ENCODE peak calls at places on chromosome 17, in nine cellular contexts. One of them, this sample, is unnamed.

GRCh38 chr17:4241535-4241934 is 22.2 kb downstream of the ANKFY1 start:
- DNase-seq in T-helper 17 cell: no peak
- DNase-seq in GF-D8: no peak
- DNase-seq in RWPE1: no peak
- DNase-seq in AG08395: no peak
- DNase-seq in T-helper 2 cell: no peak
- DNase-seq in DMS153: no peak
- DNase-seq in hippocampal formation: no peak
- DNase-seq in HCT116: no peak
- DNase-seq in this sample: no peak

GRCh38 chr17:45410144-45411091 is 22.3 kb downstream of the ARHGAP27 start:
- DNase-seq in HCT116: no peak
- DNase-seq in hippocampal formation: peak; percentile 19
- DNase-seq in T-helper 17 cell: peak; percentile 27
- DNase-seq in DMS153: no peak
- DNase-seq in RWPE1: no peak
- DNase-seq in AG08395: no peak
- DNase-seq in GF-D8: peak; percentile 51
- DNase-seq in T-helper 2 cell: peak; percentile 47
- DNase-seq in this sample: no peak

GRCh38 chr17:5097101-5097834 is 14.4 kb downstream of the ZNF232 start:
- DNase-seq in T-helper 2 cell: peak; percentile 11
- DNase-seq in hippocampal formation: peak; percentile 11
- DNase-seq in AG08395: no peak
- DNase-seq in HCT116: no peak
- DNase-seq in RWPE1: no peak
- DNase-seq in DMS153: no peak
- DNase-seq in GF-D8: no peak
- DNase-seq in T-helper 17 cell: no peak
- DNase-seq in this sample: no peak

GRCh38 chr17:50209472-50210248 is 8.2 kb upstream of the COL1A1 start:
- DNase-seq in T-helper 17 cell: no peak
- DNase-seq in AG08395: peak; percentile 95
- DNase-seq in T-helper 2 cell: no peak
- DNase-seq in GF-D8: no peak
- DNase-seq in HCT116: no peak
- DNase-seq in DMS153: no peak
- DNase-seq in RWPE1: no peak
- DNase-seq in hippocampal formation: no peak
- DNase-seq in this sample: peak; percentile 69

GRCh38 chr17:65554568-65555223 is 6.8 kb downstream of the AXIN2 start:
- DNase-seq in AG08395: peak; percentile 41
- DNase-seq in DMS153: peak; percentile 69
- DNase-seq in T-helper 2 cell: no peak
- DNase-seq in hippocampal formation: no peak
- DNase-seq in HCT116: no peak
- DNase-seq in GF-D8: no peak
- DNase-seq in T-helper 17 cell: no peak
- DNase-seq in RWPE1: no peak
- DNase-seq in this sample: no peak

GRCh38 chr17:31068291-31068690 is 26.5 kb upstream of the NF1 start:
- DNase-seq in DMS153: peak; percentile 3
- DNase-seq in hippocampal formation: peak; percentile 35
- DNase-seq in T-helper 17 cell: peak; percentile 21
- DNase-seq in RWPE1: no peak
- DNase-seq in AG08395: no peak
- DNase-seq in GF-D8: no peak
- DNase-seq in HCT116: peak; percentile 40
- DNase-seq in T-helper 2 cell: no peak
- DNase-seq in this sample: peak; percentile 64

GRCh38 chr17:869567-870530 is 87.7 kb downstream of the MRM3 start:
- DNase-seq in GF-D8: no peak
- DNase-seq in T-helper 2 cell: no peak
- DNase-seq in HCT116: peak; percentile 72
- DNase-seq in DMS153: no peak
- DNase-seq in RWPE1: peak; percentile 95
- DNase-seq in hippocampal formation: no peak
- DNase-seq in AG08395: peak; percentile 66
- DNase-seq in T-helper 17 cell: no peak
- DNase-seq in this sample: peak; percentile 46

GRCh38 chr17:49257296-49257695 is 26.7 kb upstream of the PHOSPHO1 start:
- DNase-seq in AG08395: no peak
- DNase-seq in T-helper 2 cell: no peak
- DNase-seq in GF-D8: no peak
- DNase-seq in hippocampal formation: no peak
- DNase-seq in RWPE1: no peak
- DNase-seq in HCT116: no peak
- DNase-seq in T-helper 17 cell: no peak
- DNase-seq in DMS153: no peak
- DNase-seq in this sample: no peak

GRCh38 chr17:45715787-45716186 is 68.3 kb upstream of the CRHR1 start:
- DNase-seq in DMS153: no peak
- DNase-seq in HCT116: no peak
- DNase-seq in hippocampal formation: no peak
- DNase-seq in T-helper 17 cell: no peak
- DNase-seq in AG08395: no peak
- DNase-seq in GF-D8: no peak
- DNase-seq in T-helper 2 cell: no peak
- DNase-seq in RWPE1: no peak
- DNase-seq in this sample: no peak

GRCh38 chr17:44872131-44872768 is 24.6 kb downstream of the HIGD1B start:
- DNase-seq in RWPE1: no peak
- DNase-seq in T-helper 2 cell: no peak
- DNase-seq in hippocampal formation: no peak
- DNase-seq in GF-D8: no peak
- DNase-seq in AG08395: no peak
- DNase-seq in T-helper 17 cell: no peak
- DNase-seq in DMS153: no peak
- DNase-seq in HCT116: no peak
- DNase-seq in this sample: no peak

GRCh38 chr17:75623386-75623785 is 9.8 kb upstream of the SMIM5 start:
- DNase-seq in DMS153: no peak
- DNase-seq in T-helper 17 cell: no peak
- DNase-seq in HCT116: no peak
- DNase-seq in AG08395: no peak
- DNase-seq in hippocampal formation: no peak
- DNase-seq in T-helper 2 cell: no peak
- DNase-seq in RWPE1: no peak
- DNase-seq in GF-D8: no peak
- DNase-seq in this sample: no peak

GRCh38 chr17:80055597-80055996 is 19.2 kb downstream of the CCDC40 start:
- DNase-seq in hippocampal formation: no peak
- DNase-seq in DMS153: no peak
- DNase-seq in T-helper 17 cell: no peak
- DNase-seq in GF-D8: no peak
- DNase-seq in RWPE1: no peak
- DNase-seq in HCT116: no peak
- DNase-seq in AG08395: no peak
- DNase-seq in T-helper 2 cell: no peak
- DNase-seq in this sample: no peak

GRCh38 chr17:74408262-74408661 is 23.6 kb upstream of the GPRC5C start:
- DNase-seq in RWPE1: no peak
- DNase-seq in HCT116: no peak
- DNase-seq in T-helper 17 cell: no peak
- DNase-seq in hippocampal formation: no peak
- DNase-seq in T-helper 2 cell: no peak
- DNase-seq in DMS153: peak; percentile 26
- DNase-seq in GF-D8: no peak
- DNase-seq in AG08395: peak; percentile 61
- DNase-seq in this sample: peak; percentile 72

GRCh38 chr17:31561469-31562412 is 170.3 kb downstream of the RAB11FIP4 start:
- DNase-seq in HCT116: no peak
- DNase-seq in T-helper 17 cell: no peak
- DNase-seq in AG08395: peak; percentile 65
- DNase-seq in DMS153: no peak
- DNase-seq in GF-D8: no peak
- DNase-seq in RWPE1: no peak
- DNase-seq in T-helper 2 cell: no peak
- DNase-seq in hippocampal formation: no peak
- DNase-seq in this sample: no peak

GRCh38 chr17:13087802-13088201 is 70.0 kb upstream of the ELAC2 start:
- DNase-seq in RWPE1: no peak
- DNase-seq in hippocampal formation: no peak
- DNase-seq in T-helper 17 cell: no peak
- DNase-seq in GF-D8: no peak
- DNase-seq in HCT116: no peak
- DNase-seq in T-helper 2 cell: no peak
- DNase-seq in DMS153: no peak
- DNase-seq in AG08395: no peak
- DNase-seq in this sample: no peak

GRCh38 chr17:40311575-40311974 is 2.6 kb downstream of the RARA start:
- DNase-seq in hippocampal formation: no peak
- DNase-seq in GF-D8: peak; percentile 35
- DNase-seq in T-helper 2 cell: no peak
- DNase-seq in T-helper 17 cell: no peak
- DNase-seq in HCT116: no peak
- DNase-seq in DMS153: no peak
- DNase-seq in AG08395: peak; percentile 50
- DNase-seq in RWPE1: peak; percentile 51
- DNase-seq in this sample: no peak